ENCODE peak calls at places on chromosome 1, in six cellular contexts. U is fibroblast of the aortic adventitia, Q is mesothelial cell of epicardium, F is GM06990, K is fibroblast of pulmonary artery, J is HCT116. H is an unnamed sample.

GRCh38 chr1:64073705-64074104 is 129.7 kb upstream of the UBE2U start:
- DNase-seq in U (peak), Q (no peak), F (no peak), K (no peak), J (no peak), H (no peak)

GRCh38 chr1:166676981-166677380 is 162.3 kb upstream of the POGK start:
- DNase-seq in U (no peak), Q (no peak), F (no peak), K (no peak), J (no peak), H (no peak)

GRCh38 chr1:221449801-221450470 is 292.0 kb downstream of the DUSP10 start:
- DNase-seq in U (peak), Q (no peak), F (no peak), K (peak), J (no peak), H (no peak)

GRCh38 chr1:21232044-21232443 is 55.3 kb upstream of the EIF4G3 start:
- DNase-seq in U (peak), Q (peak), F (no peak), K (peak), J (peak), H (no peak)

GRCh38 chr1:2038229-2038628 is 12.0 kb upstream of the PRKCZ start:
- DNase-seq in U (no peak), Q (no peak), F (no peak), K (no peak), J (no peak), H (no peak)

GRCh38 chr1:8598060-8598724 is 219.2 kb downstream of the RERE start:
- DNase-seq in U (peak), Q (no peak), F (no peak), K (peak), J (no peak), H (no peak)

GRCh38 chr1:14941865-14942264 is 211.7 kb upstream of the TMEM51 start:
- DNase-seq in U (no peak), Q (no peak), F (no peak), K (no peak), J (no peak), H (no peak)

GRCh38 chr1:115980998-115981993 is 5.0 kb downstream of the SLC22A15 start:
- DNase-seq in U (peak), Q (no peak), F (no peak), K (peak), J (peak), H (no peak)

GRCh38 chr1:33682371-33682770 is 181.5 kb upstream of the HMGB4 start:
- DNase-seq in U (peak), Q (no peak), F (no peak), K (no peak), J (no peak), H (no peak)

GRCh38 chr1:245298781-245299180 is 144.0 kb downstream of the KIF26B start:
- DNase-seq in U (peak), Q (no peak), F (no peak), K (peak), J (no peak), H (no peak)

GRCh38 chr1:76105269-76105850 is 30.8 kb downstream of the ST6GALNAC3 start:
- DNase-seq in U (no peak), Q (no peak), F (no peak), K (no peak), J (no peak), H (no peak)

GRCh38 chr1:76101534-76101933 is 27.0 kb downstream of the ST6GALNAC3 start:
- DNase-seq in U (no peak), Q (no peak), F (no peak), K (no peak), J (no peak), H (no peak)

GRCh38 chr1:76106719-76107235 is 32.2 kb downstream of the ST6GALNAC3 start:
- DNase-seq in U (no peak), Q (no peak), F (no peak), K (peak), J (no peak), H (no peak)

GRCh38 chr1:76106251-76106650 is 31.7 kb downstream of the ST6GALNAC3 start:
- DNase-seq in U (no peak), Q (no peak), F (no peak), K (no peak), J (no peak), H (no peak)

DNA sequence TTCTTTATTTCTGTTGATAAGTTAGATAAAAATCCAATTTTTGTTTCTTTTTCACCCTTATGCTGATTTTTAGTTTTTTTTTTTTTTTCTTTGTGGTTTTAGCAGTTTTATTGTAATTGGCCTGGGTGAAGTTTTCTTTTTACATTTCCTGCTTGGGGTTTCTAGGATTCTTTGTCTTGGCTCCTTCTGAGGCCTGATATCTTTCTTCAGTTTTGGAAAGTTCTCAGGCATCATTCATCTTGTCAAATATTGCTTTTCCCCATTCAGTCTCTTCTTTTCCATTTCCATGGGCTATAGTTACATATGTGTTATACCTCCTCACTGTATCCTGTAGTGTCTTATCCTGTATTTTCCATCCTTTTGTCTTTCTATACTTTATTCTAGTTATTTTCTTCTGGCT is 28.5 kb downstream of the ST6GALNAC3 start:
- DNase-seq in U (no peak), Q (no peak), F (no peak), K (peak), J (no peak), H (no peak)
- TF ChIP-seq CTCF in U (no peak), Q (no peak), F (no peak), K (no peak), J (no peak), H (no peak)

GRCh38 chr1:169072945-169073725 is 33.4 kb upstream of the ATP1B1 start:
- DNase-seq in U (no peak), Q (no peak), F (no peak), K (no peak), J (no peak), H (no peak)

GRCh38 chr1:169070547-169070946 is 35.9 kb upstream of the ATP1B1 start:
- DNase-seq in U (peak), Q (no peak), F (no peak), K (no peak), J (no peak), H (no peak)

GRCh38 chr1:169070958-169071357 is 35.5 kb upstream of the ATP1B1 start:
- DNase-seq in U (no peak), Q (no peak), F (no peak), K (no peak), J (no peak), H (no peak)
- TF ChIP-seq CTCF in U (peak), Q (no peak), F (no peak), K (no peak), J (peak), H (no peak)

DNA sequence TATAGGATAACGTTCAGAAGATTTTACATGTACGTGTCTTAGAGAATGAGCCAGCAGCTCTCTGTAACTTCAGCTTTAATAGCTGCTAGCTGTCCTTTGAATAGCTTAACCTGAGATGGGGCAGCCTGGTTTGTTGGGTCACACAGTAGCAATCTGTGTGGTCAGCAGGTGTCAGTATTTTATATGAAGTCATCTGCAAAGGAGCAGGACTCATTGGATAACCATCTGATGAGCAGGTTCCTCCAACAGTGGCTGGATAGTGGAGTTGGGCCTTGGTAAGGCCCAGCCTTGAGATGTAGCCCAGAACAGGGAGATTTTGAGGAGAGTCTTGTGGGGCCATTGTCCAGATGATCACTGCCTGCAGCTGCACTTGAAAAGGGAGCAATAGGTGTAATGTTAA is 6.4 kb downstream of the GSTM5 start:
- DNase-seq in U (no peak), Q (no peak), F (no peak), K (no peak), J (peak), H (no peak)
- TF ChIP-seq CTCF in U (no peak), Q (no peak), F (peak), K (no peak), J (peak), H (no peak)

DNA sequence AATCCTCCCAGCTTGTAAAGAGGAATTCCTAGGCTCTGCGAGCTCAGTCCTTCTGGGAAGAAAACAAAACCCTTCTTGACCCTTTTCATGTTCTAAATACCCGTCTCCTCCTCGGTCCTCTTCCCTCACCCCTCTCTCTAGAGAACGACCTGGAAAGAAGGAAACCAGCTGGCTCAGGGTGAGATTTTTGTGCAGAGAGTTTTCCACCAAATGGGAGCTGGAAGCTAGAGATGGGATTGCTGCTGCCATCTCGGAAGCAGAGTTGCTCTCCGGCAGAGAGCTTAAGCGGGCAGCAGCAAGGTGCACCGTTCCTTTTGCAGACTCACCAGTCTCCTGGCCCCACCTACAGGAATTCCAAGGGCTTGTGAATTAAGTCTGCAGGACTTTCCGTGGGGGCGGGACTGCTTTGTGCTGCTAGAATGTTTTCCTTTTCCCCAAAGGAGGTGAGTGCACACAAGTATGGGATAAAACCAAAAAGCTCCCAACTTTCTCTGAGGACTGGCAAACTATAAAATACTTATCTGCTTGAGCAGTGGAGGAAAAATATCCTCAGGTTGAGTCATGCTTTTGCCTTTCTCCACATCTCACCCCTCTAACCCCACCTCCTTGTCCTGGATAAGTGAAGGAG is 29.1 kb upstream of the KIAA0040 start:
- DNase-seq in U (peak), Q (peak), F (no peak), K (peak), J (no peak), H (no peak)
- TF ChIP-seq CTCF in U (no peak), Q (no peak), F (no peak), K (no peak), J (no peak), H (no peak)

GRCh38 chr1:226597616-226598454 is 49.3 kb downstream of the STUM start:
- DNase-seq in U (no peak), Q (no peak), F (no peak), K (no peak), J (no peak), H (no peak)

GRCh38 chr1:226599636-226600238 is 51.2 kb downstream of the STUM start:
- DNase-seq in U (no peak), Q (no peak), F (no peak), K (no peak), J (no peak), H (no peak)

GRCh38 chr1:226596531-226597165 is 48.1 kb downstream of the STUM start:
- DNase-seq in U (no peak), Q (no peak), F (no peak), K (no peak), J (no peak), H (no peak)

GRCh38 chr1:226600254-226600653 is 51.7 kb downstream of the STUM start:
- DNase-seq in U (no peak), Q (no peak), F (no peak), K (no peak), J (no peak), H (no peak)

DNA sequence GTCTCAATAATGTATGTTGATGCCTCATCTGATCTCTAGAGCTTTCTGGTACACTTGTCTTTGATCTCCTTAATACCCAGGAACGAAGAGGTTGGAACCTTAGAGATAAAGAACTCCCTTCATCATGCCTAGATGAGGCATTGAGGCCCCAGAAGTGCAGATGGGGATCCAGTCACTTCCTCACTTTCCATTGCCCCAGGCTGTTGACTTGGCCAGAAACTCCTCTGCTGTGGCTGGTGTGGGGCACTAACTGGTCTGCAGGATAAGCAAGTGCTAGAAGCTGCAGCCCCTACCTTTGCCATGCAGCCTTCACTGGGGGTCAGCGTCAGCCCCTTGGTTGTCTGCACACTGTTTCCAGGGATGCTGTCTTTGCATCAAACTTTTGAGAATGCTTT is 49.9 kb downstream of the STUM start:
- DNase-seq in U (no peak), Q (no peak), F (no peak), K (no peak), J (no peak), H (no peak)
- TF ChIP-seq CTCF in U (no peak), Q (no peak), F (no peak), K (no peak), J (no peak), H (no peak)

GRCh38 chr1:236750928-236751327 is 44.2 kb upstream of the MTR start:
- DNase-seq in U (no peak), Q (no peak), F (no peak), K (no peak), J (no peak), H (no peak)

GRCh38 chr1:236751385-236751784 is 43.7 kb upstream of the MTR start:
- DNase-seq in U (no peak), Q (no peak), F (no peak), K (no peak), J (no peak), H (no peak)

GRCh38 chr1:236746785-236747184 is 48.3 kb upstream of the MTR start:
- DNase-seq in U (no peak), Q (no peak), F (no peak), K (no peak), J (no peak), H (no peak)

GRCh38 chr1:236747311-236747956 is 47.7 kb upstream of the MTR start:
- DNase-seq in U (no peak), Q (no peak), F (no peak), K (no peak), J (no peak), H (no peak)

GRCh38 chr1:236748471-236748870 is 46.6 kb upstream of the MTR start:
- DNase-seq in U (no peak), Q (no peak), F (no peak), K (no peak), J (peak), H (no peak)
- TF ChIP-seq CTCF in U (peak), Q (peak), F (peak), K (peak), J (peak), H (peak)

GRCh38 chr1:165144757-165145397 is 211.6 kb downstream of the LMX1A start:
- DNase-seq in U (peak), Q (peak), F (no peak), K (peak), J (peak), H (no peak)
- TF ChIP-seq CTCF in U (peak), Q (peak), F (peak), K (peak), J (peak), H (peak)

GRCh38 chr1:110829955-110830553 is 42.9 kb upstream of the CD53 start:
- DNase-seq in U (peak), Q (no peak), F (peak), K (peak), J (peak), H (no peak)
- TF ChIP-seq CTCF in U (peak), Q (no peak), F (peak), K (peak), J (peak), H (peak)

H was measured in osteocyte.